ENCODE peak calls at places on chromosomes 7 and 10, in six cellular contexts. U is GM10248; N is activated CD4-positive, alpha-beta T cell treated with anti-CD3 and anti-CD28 coated beads for 36 hours; K is neuronal stem cell; V is GM23338; W is MCF 10A. A is an unnamed sample.

GRCh38 chr7:44607141-44608068 is 978 bp downstream of the OGDH start:
- DNase-seq in U (no peak), N (no peak), K (no peak), V (no peak), W (no peak), A (no peak)

GRCh38 chr10:43857206-43857952 is 208.7 kb upstream of the ZNF32 start:
- DNase-seq in U (no peak), N (no peak), K (no peak), V (no peak), W (peak), A (no peak)

GRCh38 chr7:80392229-80393169 is 119.4 kb downstream of the GNAT3 start:
- DNase-seq in U (no peak), N (no peak), K (no peak), V (no peak), W (peak), A (no peak)

GRCh38 chr10:76287856-76288255 is 856.4 kb downstream of the LRMDA start:
- DNase-seq in U (no peak), N (no peak), K (no peak), V (no peak), W (no peak), A (no peak)

GRCh38 chr7:77232467-77232866 is 32.8 kb upstream of the FGL2 start:
- DNase-seq in U (no peak), N (no peak), K (no peak), V (no peak), W (no peak), A (no peak)

GRCh38 chr7:40903872-40904271 is 769.1 kb downstream of the SUGCT start:
- DNase-seq in U (no peak), N (no peak), K (no peak), V (no peak), W (no peak), A (no peak)

GRCh38 chr10:8042864-8043568 is 11.5 kb upstream of the GATA3 start:
- DNase-seq in U (peak), N (peak), K (peak), V (peak), W (no peak), A (no peak)

GRCh38 chr7:12729112-12729511 is 41.7 kb downstream of the ARL4A start:
- DNase-seq in U (no peak), N (no peak), K (no peak), V (peak), W (peak), A (no peak)

GRCh38 chr10:76297787-76298281 is 866.4 kb downstream of the LRMDA start:
- DNase-seq in U (no peak), N (no peak), K (no peak), V (no peak), W (no peak), A (no peak)

GRCh38 chr7:33529070-33529469 is 376.3 kb upstream of the BMPER start:
- DNase-seq in U (no peak), N (no peak), K (no peak), V (no peak), W (no peak), A (no peak)

GRCh38 chr10:5692476-5693358 is 8.1 kb downstream of the TASOR2 start:
- DNase-seq in U (peak), N (peak), K (peak), V (peak), W (peak), A (no peak)

GRCh38 chr10:124000792-124001201 is 92.6 kb downstream of the CHST15 start:
- DNase-seq in U (peak), N (no peak), K (no peak), V (no peak), W (peak), A (peak)

GRCh38 chr7:26440253-26440992 is 148.8 kb downstream of the SNX10 start:
- DNase-seq in U (no peak), N (no peak), K (no peak), V (no peak), W (no peak), A (no peak)

GRCh38 chr10:32446701-32447406 is 914 bp downstream of the CCDC7 start:
- DNase-seq in U (no peak), N (no peak), K (no peak), V (peak), W (peak), A (no peak)

GRCh38 chr7:54799792-54800191 is 40.8 kb upstream of the SEC61G start:
- DNase-seq in U (no peak), N (no peak), K (no peak), V (no peak), W (no peak), A (no peak)

GRCh38 chr7:152867482-152867833 is 107.9 kb downstream of the ACTR3B start:
- DNase-seq in U (no peak), N (no peak), K (no peak), V (no peak), W (no peak), A (no peak)

GRCh38 chr7:104231054-104232046 is 23.5 kb upstream of the ORC5 start:
- DNase-seq in U (peak), N (peak), K (peak), V (peak), W (peak), A (no peak)

GRCh38 chr7:98323597-98324322 is 42.3 kb downstream of the BRI3 start:
- DNase-seq in U (no peak), N (peak), K (peak), V (peak), W (no peak), A (no peak)

GRCh38 chr7:44194069-44194468 is 4.8 kb upstream of the GCK start:
- DNase-seq in U (no peak), N (peak), K (no peak), V (no peak), W (peak), A (no peak)

GRCh38 chr10:84837877-84838276 is 509.5 kb downstream of the CCSER2 start:
- DNase-seq in U (no peak), N (no peak), K (no peak), V (no peak), W (no peak), A (no peak)

GRCh38 chr7:2805213-2806003 is 38.7 kb downstream of the GNA12 start:
- DNase-seq in U (no peak), N (no peak), K (no peak), V (no peak), W (no peak), A (no peak)

GRCh38 chr10:128064615-128065580 is 61.3 kb downstream of the MKI67 start:
- DNase-seq in U (peak), N (peak), K (no peak), V (no peak), W (peak), A (peak)

GRCh38 chr10:22651276-22651980 is 63.0 kb downstream of the PIP4K2A start:
- DNase-seq in U (peak), N (peak), K (no peak), V (no peak), W (no peak), A (no peak)

GRCh38 chr10:109968954-109969644 is 38.7 kb upstream of the ADD3 start:
- DNase-seq in U (no peak), N (no peak), K (no peak), V (no peak), W (no peak), A (no peak)

GRCh38 chr10:71040890-71041590 is 152.7 kb upstream of the PCBD1 start:
- DNase-seq in U (no peak), N (no peak), K (no peak), V (no peak), W (no peak), A (no peak)

GRCh38 chr10:124087672-124088634 is 5.4 kb downstream of the CHST15 start:
- DNase-seq in U (no peak), N (no peak), K (no peak), V (no peak), W (peak), A (no peak)

GRCh38 chr10:47035447-47036337 is 124.5 kb downstream of the PTPN20 start:
- DNase-seq in U (no peak), N (no peak), K (no peak), V (no peak), W (no peak), A (peak)

GRCh38 chr10:84329094-84329611 is 764 bp downstream of the CCSER2 start:
- DNase-seq in U (peak), N (peak), K (peak), V (peak), W (peak), A (no peak)

GRCh38 chr10:22319559-22320558 is 1.0 kb upstream of the BMI1 start:
- DNase-seq in U (no peak), N (peak), K (peak), V (no peak), W (peak), A (no peak)

GRCh38 chr7:69643708-69644445 is 45.6 kb downstream of the AUTS2 start:
- DNase-seq in U (no peak), N (no peak), K (no peak), V (peak), W (no peak), A (no peak)

GRCh38 chr10:133442191-133442966 is 11.4 kb upstream of the SCART1 start:
- DNase-seq in U (no peak), N (peak), K (no peak), V (no peak), W (no peak), A (peak)

GRCh38 chr7:47474937-47475879 is 106.7 kb downstream of the TNS3 start:
- DNase-seq in U (peak), N (peak), K (no peak), V (peak), W (peak), A (no peak)

GRCh38 chr7:13062596-13062995 is 375.2 kb downstream of the ARL4A start:
- DNase-seq in U (no peak), N (no peak), K (no peak), V (no peak), W (no peak), A (no peak)

GRCh38 chr7:24715661-24716479 is 41.4 kb downstream of the GSDME start:
- DNase-seq in U (peak), N (peak), K (no peak), V (peak), W (peak), A (no peak)

GRCh38 chr10:48227213-48227612 is 47.3 kb downstream of the FRMPD2 start:
- DNase-seq in U (no peak), N (no peak), K (no peak), V (no peak), W (no peak), A (no peak)

GRCh38 chr7:141221007-141221612 is 147.2 kb downstream of the TMEM178B start:
- DNase-seq in U (no peak), N (no peak), K (peak), V (peak), W (peak), A (no peak)

GRCh38 chr10:110774069-110775021 is 97.4 kb upstream of the PDCD4 start:
- DNase-seq in U (peak), N (peak), K (no peak), V (no peak), W (peak), A (no peak)

GRCh38 chr7:13061115-13061514 is 373.7 kb downstream of the ARL4A start:
- DNase-seq in U (no peak), N (no peak), K (no peak), V (no peak), W (no peak), A (no peak)

GRCh38 chr7:5494683-5495561 is 71.3 kb upstream of the TNRC18 start:
- DNase-seq in U (peak), N (peak), K (peak), V (peak), W (peak), A (no peak)

GRCh38 chr10:116195039-116195438 is 78.0 kb downstream of the GFRA1 start:
- DNase-seq in U (no peak), N (no peak), K (no peak), V (no peak), W (no peak), A (no peak)